ENCODE peak calls at places on chromosomes 16 and 17, in nine cellular contexts. One of them, this sample, is unnamed.

GRCh38 chr16:28192811-28193529 is 18.8 kb downstream of the XPO6 start:
- DNase-seq in heart right ventricle: no peak
- DNase-seq in activated T-helper 1 cell treated with Interleukin-2 at 50 U/mL for 16 hours: peak
- DNase-seq in NCI-H1092: no peak
- DNase-seq in AG04450: no peak
- DNase-seq in glutamatergic neuron: no peak
- DNase-seq in HTR-8/SVneo: no peak
- DNase-seq in nephron progenitor cell: no peak
- DNase-seq in tibial nerve: no peak
- DNase-seq in this sample: no peak

GRCh38 chr17:74118504-74118903 is 85.0 kb upstream of the RPL38 start:
- DNase-seq in heart right ventricle: no peak
- DNase-seq in activated T-helper 1 cell treated with Interleukin-2 at 50 U/mL for 16 hours: no peak
- DNase-seq in NCI-H1092: no peak
- DNase-seq in AG04450: no peak
- DNase-seq in glutamatergic neuron: peak
- DNase-seq in HTR-8/SVneo: no peak
- DNase-seq in nephron progenitor cell: peak
- DNase-seq in tibial nerve: no peak
- DNase-seq in this sample: no peak

GRCh38 chr17:34926661-34927060 is 34.6 kb downstream of the CCT6B start:
- DNase-seq in heart right ventricle: no peak
- DNase-seq in activated T-helper 1 cell treated with Interleukin-2 at 50 U/mL for 16 hours: no peak
- DNase-seq in NCI-H1092: no peak
- DNase-seq in AG04450: no peak
- DNase-seq in glutamatergic neuron: no peak
- DNase-seq in HTR-8/SVneo: no peak
- DNase-seq in nephron progenitor cell: no peak
- DNase-seq in tibial nerve: no peak
- DNase-seq in this sample: no peak

GRCh38 chr17:79837888-79838540 is 1.2 kb downstream of the CBX4 start:
- DNase-seq in heart right ventricle: peak
- DNase-seq in activated T-helper 1 cell treated with Interleukin-2 at 50 U/mL for 16 hours: no peak
- DNase-seq in NCI-H1092: no peak
- DNase-seq in AG04450: no peak
- DNase-seq in glutamatergic neuron: no peak
- DNase-seq in HTR-8/SVneo: no peak
- DNase-seq in nephron progenitor cell: peak
- DNase-seq in tibial nerve: no peak
- DNase-seq in this sample: no peak

GRCh38 chr17:57104461-57105175 is 19.6 kb downstream of the AKAP1 start:
- DNase-seq in heart right ventricle: no peak
- DNase-seq in activated T-helper 1 cell treated with Interleukin-2 at 50 U/mL for 16 hours: no peak
- DNase-seq in NCI-H1092: no peak
- DNase-seq in AG04450: no peak
- DNase-seq in glutamatergic neuron: no peak
- DNase-seq in HTR-8/SVneo: peak
- DNase-seq in nephron progenitor cell: no peak
- DNase-seq in tibial nerve: no peak
- DNase-seq in this sample: no peak

GRCh38 chr16:67910162-67910561 is 17.1 kb downstream of the PSKH1 start:
- DNase-seq in heart right ventricle: no peak
- DNase-seq in activated T-helper 1 cell treated with Interleukin-2 at 50 U/mL for 16 hours: no peak
- DNase-seq in NCI-H1092: no peak
- DNase-seq in AG04450: peak
- DNase-seq in glutamatergic neuron: no peak
- DNase-seq in HTR-8/SVneo: peak
- DNase-seq in nephron progenitor cell: no peak
- DNase-seq in tibial nerve: no peak
- DNase-seq in this sample: no peak

GRCh38 chr17:49748791-49749190 is 15.1 kb downstream of the FAM117A start:
- DNase-seq in heart right ventricle: no peak
- DNase-seq in activated T-helper 1 cell treated with Interleukin-2 at 50 U/mL for 16 hours: peak
- DNase-seq in NCI-H1092: no peak
- DNase-seq in AG04450: no peak
- DNase-seq in glutamatergic neuron: no peak
- DNase-seq in HTR-8/SVneo: no peak
- DNase-seq in nephron progenitor cell: no peak
- DNase-seq in tibial nerve: no peak
- DNase-seq in this sample: no peak

GRCh38 chr17:6536566-6537065 is 19.7 kb downstream of the PITPNM3 start:
- DNase-seq in heart right ventricle: no peak
- DNase-seq in activated T-helper 1 cell treated with Interleukin-2 at 50 U/mL for 16 hours: no peak
- DNase-seq in NCI-H1092: no peak
- DNase-seq in AG04450: no peak
- DNase-seq in glutamatergic neuron: no peak
- DNase-seq in HTR-8/SVneo: no peak
- DNase-seq in nephron progenitor cell: no peak
- DNase-seq in tibial nerve: no peak
- DNase-seq in this sample: no peak

GRCh38 chr16:85479972-85480726 is 133.0 kb upstream of the GSE1 start:
- DNase-seq in heart right ventricle: peak
- DNase-seq in activated T-helper 1 cell treated with Interleukin-2 at 50 U/mL for 16 hours: no peak
- DNase-seq in NCI-H1092: peak
- DNase-seq in AG04450: no peak
- DNase-seq in glutamatergic neuron: peak
- DNase-seq in HTR-8/SVneo: no peak
- DNase-seq in nephron progenitor cell: peak
- DNase-seq in tibial nerve: no peak
- DNase-seq in this sample: no peak

GRCh38 chr17:5941258-5941657 is 128.9 kb upstream of the WSCD1 start:
- DNase-seq in heart right ventricle: no peak
- DNase-seq in activated T-helper 1 cell treated with Interleukin-2 at 50 U/mL for 16 hours: no peak
- DNase-seq in NCI-H1092: no peak
- DNase-seq in AG04450: no peak
- DNase-seq in glutamatergic neuron: no peak
- DNase-seq in HTR-8/SVneo: no peak
- DNase-seq in nephron progenitor cell: no peak
- DNase-seq in tibial nerve: no peak
- DNase-seq in this sample: no peak

GRCh38 chr16:89863741-89864391 is 9.5 kb upstream of the TCF25 start:
- DNase-seq in heart right ventricle: peak
- DNase-seq in activated T-helper 1 cell treated with Interleukin-2 at 50 U/mL for 16 hours: no peak
- DNase-seq in NCI-H1092: no peak
- DNase-seq in AG04450: no peak
- DNase-seq in glutamatergic neuron: peak
- DNase-seq in HTR-8/SVneo: no peak
- DNase-seq in nephron progenitor cell: no peak
- DNase-seq in tibial nerve: peak
- DNase-seq in this sample: no peak

GRCh38 chr16:29898135-29898534 is 1.2 kb downstream of the SEZ6L2 start:
- DNase-seq in heart right ventricle: no peak
- DNase-seq in activated T-helper 1 cell treated with Interleukin-2 at 50 U/mL for 16 hours: no peak
- DNase-seq in NCI-H1092: no peak
- DNase-seq in AG04450: no peak
- DNase-seq in glutamatergic neuron: no peak
- DNase-seq in HTR-8/SVneo: no peak
- DNase-seq in nephron progenitor cell: peak
- DNase-seq in tibial nerve: no peak
- DNase-seq in this sample: no peak

GRCh38 chr17:39208893-39209292 is 8.8 kb downstream of the RPL19 start:
- DNase-seq in heart right ventricle: no peak
- DNase-seq in activated T-helper 1 cell treated with Interleukin-2 at 50 U/mL for 16 hours: no peak
- DNase-seq in NCI-H1092: no peak
- DNase-seq in AG04450: no peak
- DNase-seq in glutamatergic neuron: peak
- DNase-seq in HTR-8/SVneo: no peak
- DNase-seq in nephron progenitor cell: peak
- DNase-seq in tibial nerve: no peak
- DNase-seq in this sample: no peak

GRCh38 chr17:44780161-44780560 is 21.4 kb downstream of the ADAM11 start:
- DNase-seq in heart right ventricle: no peak
- DNase-seq in activated T-helper 1 cell treated with Interleukin-2 at 50 U/mL for 16 hours: no peak
- DNase-seq in NCI-H1092: no peak
- DNase-seq in AG04450: no peak
- DNase-seq in glutamatergic neuron: no peak
- DNase-seq in HTR-8/SVneo: no peak
- DNase-seq in nephron progenitor cell: no peak
- DNase-seq in tibial nerve: no peak
- DNase-seq in this sample: no peak

GRCh38 chr16:29641561-29641960 is 21.5 kb upstream of the SPN start:
- DNase-seq in heart right ventricle: no peak
- DNase-seq in activated T-helper 1 cell treated with Interleukin-2 at 50 U/mL for 16 hours: no peak
- DNase-seq in NCI-H1092: no peak
- DNase-seq in AG04450: no peak
- DNase-seq in glutamatergic neuron: no peak
- DNase-seq in HTR-8/SVneo: peak
- DNase-seq in nephron progenitor cell: no peak
- DNase-seq in tibial nerve: no peak
- DNase-seq in this sample: no peak

GRCh38 chr16:24499193-24499814 is 40.1 kb upstream of the RBBP6 start:
- DNase-seq in heart right ventricle: no peak
- DNase-seq in activated T-helper 1 cell treated with Interleukin-2 at 50 U/mL for 16 hours: no peak
- DNase-seq in NCI-H1092: peak
- DNase-seq in AG04450: no peak
- DNase-seq in glutamatergic neuron: peak
- DNase-seq in HTR-8/SVneo: peak
- DNase-seq in nephron progenitor cell: peak
- DNase-seq in tibial nerve: no peak
- DNase-seq in this sample: no peak

GRCh38 chr17:4968166-4968915 is 724 bp upstream of the SPAG7 start:
- DNase-seq in heart right ventricle: no peak
- DNase-seq in activated T-helper 1 cell treated with Interleukin-2 at 50 U/mL for 16 hours: no peak
- DNase-seq in NCI-H1092: no peak
- DNase-seq in AG04450: no peak
- DNase-seq in glutamatergic neuron: peak
- DNase-seq in HTR-8/SVneo: no peak
- DNase-seq in nephron progenitor cell: peak
- DNase-seq in tibial nerve: no peak
- DNase-seq in this sample: no peak